ENCODE peak calls at places on chromosomes 1 and 21, in nine cellular contexts. C, J, D, L, T, G, B, Z and X are unnamed samples.

GRCh38 chr1:225710804-225711203 is 57.9 kb upstream of the ENAH start:
- DNase-seq in C (no peak), J (no peak), D (peak), L (no peak), T (peak), G (peak), B (peak), Z (no peak), X (no peak)

GRCh38 chr1:40182956-40183710 is 21.9 kb downstream of the RLF start:
- DNase-seq in C (no peak), J (no peak), D (no peak), L (no peak), T (peak), G (peak), B (peak), Z (no peak), X (no peak)

GRCh38 chr1:94039514-94039870 is 81.5 kb downstream of the ABCA4 start:
- DNase-seq in C (peak), J (peak), D (peak), L (no peak), T (peak), G (peak), B (peak), Z (peak), X (peak)

GRCh38 chr21:36830041-36830440 is 131.1 kb downstream of the SIM2 start:
- DNase-seq in C (no peak), J (no peak), D (no peak), L (no peak), T (no peak), G (no peak), B (no peak), Z (no peak), X (no peak)

GRCh38 chr1:84253891-84254290 is 47.6 kb upstream of the SAMD13 start:
- DNase-seq in C (no peak), J (peak), D (peak), L (peak), T (peak), G (peak), B (peak), Z (no peak), X (peak)

GRCh38 chr1:173954179-173954578 is 37.1 kb upstream of the SERPINC1 start:
- DNase-seq in C (no peak), J (no peak), D (no peak), L (peak), T (no peak), G (no peak), B (peak), Z (no peak), X (no peak)

GRCh38 chr21:33286076-33286475 is 19.9 kb downstream of the IL10RB start:
- DNase-seq in C (no peak), J (no peak), D (no peak), L (no peak), T (no peak), G (no peak), B (no peak), Z (no peak), X (no peak)

GRCh38 chr1:78240755-78241154 is 195.0 kb downstream of the GIPC2 start:
- DNase-seq in C (no peak), J (no peak), D (peak), L (no peak), T (peak), G (peak), B (peak), Z (no peak), X (no peak)

GRCh38 chr1:24805534-24806301 is 60.5 kb downstream of the CLIC4 start:
- DNase-seq in C (no peak), J (no peak), D (no peak), L (peak), T (peak), G (peak), B (peak), Z (no peak), X (no peak)

GRCh38 chr1:117683571-117684285 is 77.9 kb downstream of the TENT5C start:
- DNase-seq in C (no peak), J (no peak), D (no peak), L (no peak), T (peak), G (peak), B (peak), Z (no peak), X (no peak)

GRCh38 chr21:29163381-29164115 is 33.1 kb downstream of the MAP3K7CL start:
- DNase-seq in C (no peak), J (no peak), D (no peak), L (no peak), T (no peak), G (peak), B (peak), Z (no peak), X (no peak)

GRCh38 chr1:171220551-171221175 is 27.6 kb upstream of the FMO1 start:
- DNase-seq in C (no peak), J (no peak), D (no peak), L (no peak), T (peak), G (peak), B (peak), Z (no peak), X (no peak)

GRCh38 chr1:16946646-16947045 is 24.9 kb downstream of the CROCC start:
- DNase-seq in C (no peak), J (no peak), D (no peak), L (no peak), T (no peak), G (no peak), B (no peak), Z (no peak), X (no peak)

GRCh38 chr1:71548398-71548797 is 467.6 kb upstream of the ZRANB2 start:
- DNase-seq in C (no peak), J (no peak), D (no peak), L (no peak), T (no peak), G (no peak), B (no peak), Z (no peak), X (no peak)

GRCh38 chr1:243921113-243921512 is 71.1 kb upstream of the AKT3 start:
- DNase-seq in C (no peak), J (no peak), D (no peak), L (no peak), T (no peak), G (no peak), B (no peak), Z (no peak), X (no peak)

GRCh38 chr1:58782308-58783089 is 1.3 kb downstream of the JUN start:
- DNase-seq in C (peak), J (peak), D (peak), L (no peak), T (peak), G (peak), B (peak), Z (no peak), X (peak)

GRCh38 chr21:23463365-23463764 is 2143.9 kb downstream of the MRPL39 start:
- DNase-seq in C (no peak), J (no peak), D (no peak), L (no peak), T (no peak), G (no peak), B (no peak), Z (no peak), X (no peak)

GRCh38 chr21:16563795-16564194 is 834.0 kb downstream of the USP25 start:
- DNase-seq in C (no peak), J (no peak), D (peak), L (no peak), T (no peak), G (peak), B (peak), Z (no peak), X (no peak)

GRCh38 chr1:16617778-16618580 is 4.6 kb upstream of the NBPF1 start:
- DNase-seq in C (no peak), J (no peak), D (no peak), L (no peak), T (no peak), G (no peak), B (no peak), Z (no peak), X (no peak)

GRCh38 chr1:179805291-179806195 is 62.5 kb downstream of the FAM163A start:
- DNase-seq in C (no peak), J (no peak), D (no peak), L (no peak), T (no peak), G (no peak), B (no peak), Z (no peak), X (no peak)

GRCh38 chr1:182634306-182635072 is 30.3 kb upstream of the RGS16 start:
- DNase-seq in C (no peak), J (peak), D (no peak), L (no peak), T (no peak), G (no peak), B (no peak), Z (no peak), X (peak)

GRCh38 chr1:7402548-7402850 is 368.6 kb upstream of the VAMP3 start:
- DNase-seq in C (no peak), J (no peak), D (no peak), L (no peak), T (no peak), G (no peak), B (no peak), Z (no peak), X (no peak)

GRCh38 chr1:63274979-63275378 is 47.4 kb upstream of the FOXD3 start:
- DNase-seq in C (no peak), J (no peak), D (no peak), L (no peak), T (no peak), G (no peak), B (no peak), Z (no peak), X (no peak)

GRCh38 chr1:64133036-64133435 is 70.4 kb upstream of the UBE2U start:
- DNase-seq in C (no peak), J (no peak), D (no peak), L (peak), T (peak), G (peak), B (peak), Z (no peak), X (no peak)

GRCh38 chr1:62398377-62398776 is 38.5 kb upstream of the USP1 start:
- DNase-seq in C (no peak), J (no peak), D (no peak), L (peak), T (peak), G (peak), B (peak), Z (no peak), X (no peak)

GRCh38 chr1:85708826-85709222 is 591 bp upstream of the ZNHIT6 start:
- DNase-seq in C (no peak), J (no peak), D (no peak), L (no peak), T (peak), G (no peak), B (no peak), Z (no peak), X (peak)

GRCh38 chr1:94240822-94241221 is 3.4 kb upstream of the ARHGAP29 start:
- DNase-seq in C (no peak), J (no peak), D (no peak), L (no peak), T (peak), G (peak), B (peak), Z (no peak), X (peak)